ENCODE peak calls at places on chromosome 16, in nine cellular contexts. One of them, this sample, is unnamed.

GRCh38 chr16:66227766-66228530 is 138.5 kb upstream of the CDH5 start:
- DNase-seq in upper lobe of right lung: no peak
- DNase-seq in GM12892: no peak
- DNase-seq in NCI-H345: no peak
- DNase-seq in colonic mucosa: no peak
- DNase-seq in stimulated activated CD4-positive, alpha-beta T cell treated with anti-CD3 and anti-CD28 coated beads, Interleukin-1b, Interleukin-23, amount 100 ng/mL, for 24 hours: no peak
- DNase-seq in aorta: no peak
- DNase-seq in GM12865: no peak
- DNase-seq in Calu3: no peak
- DNase-seq in this sample: no peak

GRCh38 chr16:29824589-29825144 is 4.4 kb downstream of the MVP start:
- DNase-seq in GM12892: no peak
- DNase-seq in Calu3: no peak
- DNase-seq in upper lobe of right lung: no peak
- DNase-seq in stimulated activated CD4-positive, alpha-beta T cell treated with anti-CD3 and anti-CD28 coated beads, Interleukin-1b, Interleukin-23, amount 100 ng/mL, for 24 hours: no peak
- DNase-seq in colonic mucosa: no peak
- DNase-seq in GM12865: no peak
- DNase-seq in NCI-H345: no peak
- DNase-seq in aorta: no peak
- DNase-seq in this sample: no peak

GRCh38 chr16:50607447-50607846 is 59.3 kb downstream of the NKD1 start:
- DNase-seq in colonic mucosa: no peak
- DNase-seq in GM12865: no peak
- DNase-seq in GM12892: no peak
- DNase-seq in NCI-H345: no peak
- DNase-seq in stimulated activated CD4-positive, alpha-beta T cell treated with anti-CD3 and anti-CD28 coated beads, Interleukin-1b, Interleukin-23, amount 100 ng/mL, for 24 hours: no peak
- DNase-seq in aorta: no peak
- DNase-seq in upper lobe of right lung: no peak
- DNase-seq in Calu3: no peak
- DNase-seq in this sample: no peak

GRCh38 chr16:50628156-50628802 is 52.8 kb downstream of the SNX20 start:
- DNase-seq in NCI-H345: no peak
- DNase-seq in upper lobe of right lung: no peak
- DNase-seq in GM12865: no peak
- DNase-seq in stimulated activated CD4-positive, alpha-beta T cell treated with anti-CD3 and anti-CD28 coated beads, Interleukin-1b, Interleukin-23, amount 100 ng/mL, for 24 hours: no peak
- DNase-seq in Calu3: no peak
- DNase-seq in colonic mucosa: no peak
- DNase-seq in aorta: no peak
- DNase-seq in GM12892: no peak
- DNase-seq in this sample: no peak

GRCh38 chr16:84810518-84811273 is 9.1 kb upstream of the CRISPLD2 start:
- DNase-seq in stimulated activated CD4-positive, alpha-beta T cell treated with anti-CD3 and anti-CD28 coated beads, Interleukin-1b, Interleukin-23, amount 100 ng/mL, for 24 hours: no peak
- DNase-seq in GM12865: peak; percentile 58
- DNase-seq in aorta: no peak
- DNase-seq in GM12892: no peak
- DNase-seq in colonic mucosa: no peak
- DNase-seq in upper lobe of right lung: no peak
- DNase-seq in Calu3: no peak
- DNase-seq in NCI-H345: no peak
- DNase-seq in this sample: no peak

GRCh38 chr16:86088816-86089215 is 189.9 kb downstream of the IRF8 start:
- DNase-seq in colonic mucosa: no peak
- DNase-seq in GM12865: no peak
- DNase-seq in stimulated activated CD4-positive, alpha-beta T cell treated with anti-CD3 and anti-CD28 coated beads, Interleukin-1b, Interleukin-23, amount 100 ng/mL, for 24 hours: no peak
- DNase-seq in GM12892: no peak
- DNase-seq in upper lobe of right lung: no peak
- DNase-seq in aorta: peak; percentile 43
- DNase-seq in Calu3: no peak
- DNase-seq in NCI-H345: no peak
- DNase-seq in this sample: no peak

GRCh38 chr16:3810198-3810664 is 70.3 kb downstream of the CREBBP start:
- DNase-seq in colonic mucosa: no peak
- DNase-seq in NCI-H345: no peak
- DNase-seq in aorta: no peak
- DNase-seq in GM12865: peak; percentile 65
- DNase-seq in upper lobe of right lung: no peak
- DNase-seq in Calu3: no peak
- DNase-seq in stimulated activated CD4-positive, alpha-beta T cell treated with anti-CD3 and anti-CD28 coated beads, Interleukin-1b, Interleukin-23, amount 100 ng/mL, for 24 hours: no peak
- DNase-seq in GM12892: no peak
- DNase-seq in this sample: no peak

GRCh38 chr16:59013930-59014329 is 279.8 kb upstream of the GOT2 start:
- DNase-seq in aorta: no peak
- DNase-seq in GM12865: no peak
- DNase-seq in NCI-H345: no peak
- DNase-seq in stimulated activated CD4-positive, alpha-beta T cell treated with anti-CD3 and anti-CD28 coated beads, Interleukin-1b, Interleukin-23, amount 100 ng/mL, for 24 hours: no peak
- DNase-seq in upper lobe of right lung: no peak
- DNase-seq in colonic mucosa: no peak
- DNase-seq in Calu3: no peak
- DNase-seq in GM12892: no peak
- DNase-seq in this sample: no peak

GRCh38 chr16:12059216-12059769 is 82.8 kb downstream of the SNX29 start:
- DNase-seq in Calu3: no peak
- DNase-seq in upper lobe of right lung: peak; percentile 63
- DNase-seq in aorta: peak; percentile 50
- DNase-seq in colonic mucosa: no peak
- DNase-seq in NCI-H345: no peak
- DNase-seq in GM12865: peak; percentile 20
- DNase-seq in stimulated activated CD4-positive, alpha-beta T cell treated with anti-CD3 and anti-CD28 coated beads, Interleukin-1b, Interleukin-23, amount 100 ng/mL, for 24 hours: no peak
- DNase-seq in GM12892: no peak
- DNase-seq in this sample: peak; percentile 49

GRCh38 chr16:50735629-50736122 is 6.2 kb upstream of the CYLD start:
- DNase-seq in stimulated activated CD4-positive, alpha-beta T cell treated with anti-CD3 and anti-CD28 coated beads, Interleukin-1b, Interleukin-23, amount 100 ng/mL, for 24 hours: no peak
- DNase-seq in GM12892: no peak
- DNase-seq in GM12865: peak; percentile 63
- DNase-seq in upper lobe of right lung: no peak
- DNase-seq in aorta: no peak
- DNase-seq in colonic mucosa: no peak
- DNase-seq in NCI-H345: no peak
- DNase-seq in Calu3: no peak
- DNase-seq in this sample: no peak

GRCh38 chr16:48850097-48850496 is 240.1 kb upstream of the N4BP1 start:
- DNase-seq in GM12892: no peak
- DNase-seq in GM12865: no peak
- DNase-seq in aorta: no peak
- DNase-seq in Calu3: no peak
- DNase-seq in NCI-H345: no peak
- DNase-seq in upper lobe of right lung: no peak
- DNase-seq in colonic mucosa: no peak
- DNase-seq in stimulated activated CD4-positive, alpha-beta T cell treated with anti-CD3 and anti-CD28 coated beads, Interleukin-1b, Interleukin-23, amount 100 ng/mL, for 24 hours: no peak
- DNase-seq in this sample: no peak

GRCh38 chr16:8204769-8205168 is 385.5 kb downstream of the TMEM114 start:
- DNase-seq in upper lobe of right lung: no peak
- DNase-seq in NCI-H345: no peak
- DNase-seq in GM12892: no peak
- DNase-seq in Calu3: no peak
- DNase-seq in colonic mucosa: no peak
- DNase-seq in GM12865: no peak
- DNase-seq in stimulated activated CD4-positive, alpha-beta T cell treated with anti-CD3 and anti-CD28 coated beads, Interleukin-1b, Interleukin-23, amount 100 ng/mL, for 24 hours: no peak
- DNase-seq in aorta: no peak
- DNase-seq in this sample: no peak

GRCh38 chr16:56910654-56911539 is 21.0 kb upstream of the HERPUD1 start:
- DNase-seq in Calu3: no peak
- DNase-seq in colonic mucosa: no peak
- DNase-seq in stimulated activated CD4-positive, alpha-beta T cell treated with anti-CD3 and anti-CD28 coated beads, Interleukin-1b, Interleukin-23, amount 100 ng/mL, for 24 hours: no peak
- DNase-seq in aorta: peak; percentile 45
- DNase-seq in GM12892: no peak
- DNase-seq in GM12865: peak; percentile 65
- DNase-seq in NCI-H345: no peak
- DNase-seq in upper lobe of right lung: peak; percentile 41
- DNase-seq in this sample: no peak

GRCh38 chr16:29961479-29962343 is at the start of gene TMEM219:
- DNase-seq in NCI-H345: peak; percentile 96
- DNase-seq in Calu3: peak; percentile 98
- DNase-seq in GM12865: peak; percentile 93
- DNase-seq in aorta: peak; percentile 97
- DNase-seq in GM12892: peak; percentile 98
- DNase-seq in stimulated activated CD4-positive, alpha-beta T cell treated with anti-CD3 and anti-CD28 coated beads, Interleukin-1b, Interleukin-23, amount 100 ng/mL, for 24 hours: peak; percentile 79
- DNase-seq in colonic mucosa: peak; percentile 92
- DNase-seq in upper lobe of right lung: peak; percentile 96
- DNase-seq in this sample: peak; percentile 99

GRCh38 chr16:66344533-66345145 is 21.9 kb upstream of the CDH5 start:
- DNase-seq in Calu3: peak; percentile 68
- DNase-seq in upper lobe of right lung: peak; percentile 16
- DNase-seq in stimulated activated CD4-positive, alpha-beta T cell treated with anti-CD3 and anti-CD28 coated beads, Interleukin-1b, Interleukin-23, amount 100 ng/mL, for 24 hours: peak; percentile 40
- DNase-seq in GM12892: no peak
- DNase-seq in GM12865: peak; percentile 41
- DNase-seq in colonic mucosa: peak; percentile 45
- DNase-seq in aorta: no peak
- DNase-seq in NCI-H345: peak; percentile 37
- DNase-seq in this sample: no peak

GRCh38 chr16:49468611-49469322 is 95.2 kb downstream of the C16orf78 start:
- DNase-seq in GM12865: no peak
- DNase-seq in GM12892: no peak
- DNase-seq in upper lobe of right lung: peak; percentile 20
- DNase-seq in Calu3: no peak
- DNase-seq in NCI-H345: no peak
- DNase-seq in colonic mucosa: peak; percentile 8
- DNase-seq in aorta: no peak
- DNase-seq in stimulated activated CD4-positive, alpha-beta T cell treated with anti-CD3 and anti-CD28 coated beads, Interleukin-1b, Interleukin-23, amount 100 ng/mL, for 24 hours: no peak
- DNase-seq in this sample: no peak

GRCh38 chr16:68146583-68146982 is 61.4 kb downstream of the NFATC3 start:
- DNase-seq in stimulated activated CD4-positive, alpha-beta T cell treated with anti-CD3 and anti-CD28 coated beads, Interleukin-1b, Interleukin-23, amount 100 ng/mL, for 24 hours: no peak
- DNase-seq in aorta: no peak
- DNase-seq in colonic mucosa: no peak
- DNase-seq in upper lobe of right lung: no peak
- DNase-seq in GM12865: no peak
- DNase-seq in Calu3: no peak
- DNase-seq in GM12892: no peak
- DNase-seq in NCI-H345: no peak
- DNase-seq in this sample: peak; percentile 50

GRCh38 chr16:85594621-85595298 is 18.4 kb upstream of the GSE1 start:
- DNase-seq in upper lobe of right lung: no peak
- DNase-seq in NCI-H345: no peak
- DNase-seq in Calu3: no peak
- DNase-seq in colonic mucosa: no peak
- DNase-seq in GM12865: no peak
- DNase-seq in aorta: no peak
- DNase-seq in GM12892: no peak
- DNase-seq in stimulated activated CD4-positive, alpha-beta T cell treated with anti-CD3 and anti-CD28 coated beads, Interleukin-1b, Interleukin-23, amount 100 ng/mL, for 24 hours: no peak
- DNase-seq in this sample: no peak

GRCh38 chr16:51159296-51159695 is 8.2 kb upstream of the SALL1 start:
- DNase-seq in aorta: no peak
- DNase-seq in stimulated activated CD4-positive, alpha-beta T cell treated with anti-CD3 and anti-CD28 coated beads, Interleukin-1b, Interleukin-23, amount 100 ng/mL, for 24 hours: no peak
- DNase-seq in colonic mucosa: no peak
- DNase-seq in NCI-H345: no peak
- DNase-seq in upper lobe of right lung: no peak
- DNase-seq in GM12892: no peak
- DNase-seq in GM12865: no peak
- DNase-seq in Calu3: no peak
- DNase-seq in this sample: no peak

GRCh38 chr16:30350134-30350871 is 4.8 kb downstream of the CD2BP2 start:
- DNase-seq in upper lobe of right lung: no peak
- DNase-seq in GM12865: peak; percentile 94
- DNase-seq in stimulated activated CD4-positive, alpha-beta T cell treated with anti-CD3 and anti-CD28 coated beads, Interleukin-1b, Interleukin-23, amount 100 ng/mL, for 24 hours: no peak
- DNase-seq in Calu3: no peak
- DNase-seq in aorta: no peak
- DNase-seq in colonic mucosa: no peak
- DNase-seq in NCI-H345: no peak
- DNase-seq in GM12892: peak; percentile 46
- DNase-seq in this sample: no peak

GRCh38 chr16:53282975-53283946 is 151.0 kb upstream of the RBL2 start:
- DNase-seq in Calu3: peak; percentile 33
- DNase-seq in GM12892: no peak
- DNase-seq in GM12865: peak; percentile 20
- DNase-seq in stimulated activated CD4-positive, alpha-beta T cell treated with anti-CD3 and anti-CD28 coated beads, Interleukin-1b, Interleukin-23, amount 100 ng/mL, for 24 hours: no peak
- DNase-seq in NCI-H345: peak; percentile 21
- DNase-seq in aorta: no peak
- DNase-seq in colonic mucosa: no peak
- DNase-seq in upper lobe of right lung: no peak
- DNase-seq in this sample: peak; percentile 51

GRCh38 chr16:11025120-11025531 is 80.8 kb downstream of the CLEC16A start:
- DNase-seq in GM12892: peak; percentile 24
- DNase-seq in NCI-H345: no peak
- DNase-seq in upper lobe of right lung: no peak
- DNase-seq in GM12865: peak; percentile 85
- DNase-seq in stimulated activated CD4-positive, alpha-beta T cell treated with anti-CD3 and anti-CD28 coated beads, Interleukin-1b, Interleukin-23, amount 100 ng/mL, for 24 hours: no peak
- DNase-seq in colonic mucosa: no peak
- DNase-seq in Calu3: peak; percentile 12
- DNase-seq in aorta: no peak
- DNase-seq in this sample: no peak

GRCh38 chr16:85510203-85510602 is 102.9 kb upstream of the GSE1 start:
- DNase-seq in aorta: no peak
- DNase-seq in Calu3: no peak
- DNase-seq in stimulated activated CD4-positive, alpha-beta T cell treated with anti-CD3 and anti-CD28 coated beads, Interleukin-1b, Interleukin-23, amount 100 ng/mL, for 24 hours: no peak
- DNase-seq in GM12865: no peak
- DNase-seq in upper lobe of right lung: no peak
- DNase-seq in NCI-H345: no peak
- DNase-seq in colonic mucosa: no peak
- DNase-seq in GM12892: no peak
- DNase-seq in this sample: no peak

GRCh38 chr16:67397451-67397801 is 4.1 kb upstream of the TPPP3 start:
- DNase-seq in NCI-H345: no peak
- DNase-seq in Calu3: no peak
- DNase-seq in colonic mucosa: no peak
- DNase-seq in GM12865: no peak
- DNase-seq in GM12892: no peak
- DNase-seq in upper lobe of right lung: no peak
- DNase-seq in stimulated activated CD4-positive, alpha-beta T cell treated with anti-CD3 and anti-CD28 coated beads, Interleukin-1b, Interleukin-23, amount 100 ng/mL, for 24 hours: no peak
- DNase-seq in aorta: peak; percentile 80
- DNase-seq in this sample: no peak

GRCh38 chr16:14364386-14365199 is 265.5 kb downstream of the PARN start:
- DNase-seq in aorta: no peak
- DNase-seq in colonic mucosa: no peak
- DNase-seq in GM12892: no peak
- DNase-seq in GM12865: no peak
- DNase-seq in Calu3: peak; percentile 74
- DNase-seq in upper lobe of right lung: peak; percentile 73
- DNase-seq in NCI-H345: no peak
- DNase-seq in stimulated activated CD4-positive, alpha-beta T cell treated with anti-CD3 and anti-CD28 coated beads, Interleukin-1b, Interleukin-23, amount 100 ng/mL, for 24 hours: no peak
- DNase-seq in this sample: no peak

GRCh38 chr16:67001726-67002125 is 13.3 kb downstream of the CES4A start:
- DNase-seq in NCI-H345: no peak
- DNase-seq in colonic mucosa: no peak
- DNase-seq in upper lobe of right lung: no peak
- DNase-seq in aorta: no peak
- DNase-seq in GM12892: no peak
- DNase-seq in Calu3: no peak
- DNase-seq in GM12865: no peak
- DNase-seq in stimulated activated CD4-positive, alpha-beta T cell treated with anti-CD3 and anti-CD28 coated beads, Interleukin-1b, Interleukin-23, amount 100 ng/mL, for 24 hours: no peak
- DNase-seq in this sample: no peak

GRCh38 chr16:72400257-72401078 is 228.5 kb upstream of the PMFBP1 start:
- DNase-seq in colonic mucosa: peak; percentile 34
- DNase-seq in GM12865: peak; percentile 73
- DNase-seq in GM12892: peak; percentile 10
- DNase-seq in upper lobe of right lung: no peak
- DNase-seq in stimulated activated CD4-positive, alpha-beta T cell treated with anti-CD3 and anti-CD28 coated beads, Interleukin-1b, Interleukin-23, amount 100 ng/mL, for 24 hours: no peak
- DNase-seq in Calu3: peak; percentile 55
- DNase-seq in NCI-H345: peak; percentile 40
- DNase-seq in aorta: no peak
- DNase-seq in this sample: peak; percentile 54

GRCh38 chr16:61530697-61531096 is 505.5 kb downstream of the CDH8 start:
- DNase-seq in upper lobe of right lung: no peak
- DNase-seq in colonic mucosa: no peak
- DNase-seq in NCI-H345: no peak
- DNase-seq in GM12892: no peak
- DNase-seq in stimulated activated CD4-positive, alpha-beta T cell treated with anti-CD3 and anti-CD28 coated beads, Interleukin-1b, Interleukin-23, amount 100 ng/mL, for 24 hours: no peak
- DNase-seq in aorta: no peak
- DNase-seq in GM12865: no peak
- DNase-seq in Calu3: no peak
- DNase-seq in this sample: no peak

GRCh38 chr16:3058173-3059030 is 7.0 kb upstream of the IL32 start:
- DNase-seq in NCI-H345: peak; percentile 30
- DNase-seq in colonic mucosa: peak; percentile 78
- DNase-seq in upper lobe of right lung: peak; percentile 81
- DNase-seq in aorta: no peak
- DNase-seq in GM12865: peak; percentile 72
- DNase-seq in GM12892: no peak
- DNase-seq in stimulated activated CD4-positive, alpha-beta T cell treated with anti-CD3 and anti-CD28 coated beads, Interleukin-1b, Interleukin-23, amount 100 ng/mL, for 24 hours: no peak
- DNase-seq in Calu3: peak; percentile 64
- DNase-seq in this sample: peak; percentile 57

GRCh38 chr16:1884889-1885288 is 12.9 kb upstream of the MEIOB start:
- DNase-seq in NCI-H345: no peak
- DNase-seq in aorta: no peak
- DNase-seq in colonic mucosa: no peak
- DNase-seq in GM12865: no peak
- DNase-seq in Calu3: no peak
- DNase-seq in GM12892: no peak
- DNase-seq in upper lobe of right lung: no peak
- DNase-seq in stimulated activated CD4-positive, alpha-beta T cell treated with anti-CD3 and anti-CD28 coated beads, Interleukin-1b, Interleukin-23, amount 100 ng/mL, for 24 hours: no peak
- DNase-seq in this sample: no peak

GRCh38 chr16:70161350-70161749 is 12.2 kb upstream of the CLEC18C start:
- DNase-seq in Calu3: no peak
- DNase-seq in GM12865: no peak
- DNase-seq in aorta: peak; percentile 73
- DNase-seq in colonic mucosa: no peak
- DNase-seq in GM12892: no peak
- DNase-seq in NCI-H345: no peak
- DNase-seq in upper lobe of right lung: no peak
- DNase-seq in stimulated activated CD4-positive, alpha-beta T cell treated with anti-CD3 and anti-CD28 coated beads, Interleukin-1b, Interleukin-23, amount 100 ng/mL, for 24 hours: no peak
- DNase-seq in this sample: no peak

This sample was measured in SK-N-SH.